ENCODE peak calls at places on chromosomes 6 and 20, in nine cellular contexts. One of them, this sample, is unnamed.

GRCh38 chr20:400451-401275 is 7.4 kb upstream of the RBCK1 start:
- DNase-seq in brain microvascular endothelial cell: no peak
- DNase-seq in stimulated activated CD4-positive, alpha-beta T cell treated with anti-CD3 and anti-CD28 coated beads, Interleukin-2, amount 100 ng/mL, for 48 hours: no peak
- DNase-seq in OCI-LY7: peak
- DNase-seq in GM03348: no peak
- DNase-seq in anterior cingulate cortex: no peak
- DNase-seq in HFF-Myc: no peak
- DNase-seq in CD8-positive, alpha-beta memory T cell: no peak
- DNase-seq in neural crest cell: no peak
- DNase-seq in this sample: no peak

GRCh38 chr20:63891061-63892002 is 3.6 kb upstream of the DNAJC5 start:
- DNase-seq in brain microvascular endothelial cell: no peak
- DNase-seq in stimulated activated CD4-positive, alpha-beta T cell treated with anti-CD3 and anti-CD28 coated beads, Interleukin-2, amount 100 ng/mL, for 48 hours: no peak
- DNase-seq in OCI-LY7: no peak
- DNase-seq in GM03348: no peak
- DNase-seq in anterior cingulate cortex: no peak
- DNase-seq in HFF-Myc: no peak
- DNase-seq in CD8-positive, alpha-beta memory T cell: no peak
- DNase-seq in neural crest cell: no peak
- DNase-seq in this sample: no peak

GRCh38 chr6:112470396-112470795 is 123.3 kb downstream of the RFPL4B start:
- DNase-seq in brain microvascular endothelial cell: no peak
- DNase-seq in stimulated activated CD4-positive, alpha-beta T cell treated with anti-CD3 and anti-CD28 coated beads, Interleukin-2, amount 100 ng/mL, for 48 hours: no peak
- DNase-seq in OCI-LY7: no peak
- DNase-seq in GM03348: no peak
- DNase-seq in anterior cingulate cortex: no peak
- DNase-seq in HFF-Myc: no peak
- DNase-seq in CD8-positive, alpha-beta memory T cell: no peak
- DNase-seq in neural crest cell: no peak
- DNase-seq in this sample: no peak

GRCh38 chr6:3337521-3338350 is 79.0 kb downstream of the PSMG4 start:
- DNase-seq in brain microvascular endothelial cell: no peak
- DNase-seq in stimulated activated CD4-positive, alpha-beta T cell treated with anti-CD3 and anti-CD28 coated beads, Interleukin-2, amount 100 ng/mL, for 48 hours: no peak
- DNase-seq in OCI-LY7: no peak
- DNase-seq in GM03348: peak
- DNase-seq in anterior cingulate cortex: no peak
- DNase-seq in HFF-Myc: no peak
- DNase-seq in CD8-positive, alpha-beta memory T cell: no peak
- DNase-seq in neural crest cell: no peak
- DNase-seq in this sample: no peak

GRCh38 chr20:62202083-62202395 is 18.0 kb downstream of the HRH3 start:
- DNase-seq in brain microvascular endothelial cell: no peak
- DNase-seq in stimulated activated CD4-positive, alpha-beta T cell treated with anti-CD3 and anti-CD28 coated beads, Interleukin-2, amount 100 ng/mL, for 48 hours: no peak
- DNase-seq in OCI-LY7: no peak
- DNase-seq in GM03348: no peak
- DNase-seq in anterior cingulate cortex: no peak
- DNase-seq in HFF-Myc: no peak
- DNase-seq in CD8-positive, alpha-beta memory T cell: peak
- DNase-seq in neural crest cell: no peak
- DNase-seq in this sample: no peak

GRCh38 chr20:57615472-57615855 is 4.8 kb downstream of the ZBP1 start:
- DNase-seq in brain microvascular endothelial cell: no peak
- DNase-seq in stimulated activated CD4-positive, alpha-beta T cell treated with anti-CD3 and anti-CD28 coated beads, Interleukin-2, amount 100 ng/mL, for 48 hours: no peak
- DNase-seq in OCI-LY7: no peak
- DNase-seq in GM03348: no peak
- DNase-seq in anterior cingulate cortex: no peak
- DNase-seq in HFF-Myc: no peak
- DNase-seq in CD8-positive, alpha-beta memory T cell: peak
- DNase-seq in neural crest cell: no peak
- DNase-seq in this sample: no peak

GRCh38 chr6:135568366-135568765 is 70.8 kb upstream of the AHI1 start:
- DNase-seq in brain microvascular endothelial cell: peak
- DNase-seq in stimulated activated CD4-positive, alpha-beta T cell treated with anti-CD3 and anti-CD28 coated beads, Interleukin-2, amount 100 ng/mL, for 48 hours: no peak
- DNase-seq in OCI-LY7: no peak
- DNase-seq in GM03348: peak
- DNase-seq in anterior cingulate cortex: no peak
- DNase-seq in HFF-Myc: peak
- DNase-seq in CD8-positive, alpha-beta memory T cell: peak
- DNase-seq in neural crest cell: no peak
- DNase-seq in this sample: no peak

GRCh38 chr20:53162251-53162835 is 190.2 kb downstream of the TSHZ2 start:
- DNase-seq in brain microvascular endothelial cell: peak
- DNase-seq in stimulated activated CD4-positive, alpha-beta T cell treated with anti-CD3 and anti-CD28 coated beads, Interleukin-2, amount 100 ng/mL, for 48 hours: no peak
- DNase-seq in OCI-LY7: peak
- DNase-seq in GM03348: peak
- DNase-seq in anterior cingulate cortex: no peak
- DNase-seq in HFF-Myc: no peak
- DNase-seq in CD8-positive, alpha-beta memory T cell: no peak
- DNase-seq in neural crest cell: peak
- DNase-seq in this sample: no peak

GRCh38 chr20:44730441-44730840 is 15.2 kb upstream of the KCNK15 start:
- DNase-seq in brain microvascular endothelial cell: peak
- DNase-seq in stimulated activated CD4-positive, alpha-beta T cell treated with anti-CD3 and anti-CD28 coated beads, Interleukin-2, amount 100 ng/mL, for 48 hours: no peak
- DNase-seq in OCI-LY7: no peak
- DNase-seq in GM03348: peak
- DNase-seq in anterior cingulate cortex: no peak
- DNase-seq in HFF-Myc: peak
- DNase-seq in CD8-positive, alpha-beta memory T cell: no peak
- DNase-seq in neural crest cell: no peak
- DNase-seq in this sample: no peak

GRCh38 chr20:50359607-50360217 is 150.5 kb upstream of the PTPN1 start:
- DNase-seq in brain microvascular endothelial cell: no peak
- DNase-seq in stimulated activated CD4-positive, alpha-beta T cell treated with anti-CD3 and anti-CD28 coated beads, Interleukin-2, amount 100 ng/mL, for 48 hours: no peak
- DNase-seq in OCI-LY7: no peak
- DNase-seq in GM03348: no peak
- DNase-seq in anterior cingulate cortex: no peak
- DNase-seq in HFF-Myc: no peak
- DNase-seq in CD8-positive, alpha-beta memory T cell: no peak
- DNase-seq in neural crest cell: no peak
- DNase-seq in this sample: no peak

GRCh38 chr6:162750776-162751175 is 23.0 kb downstream of the PACRG start:
- DNase-seq in brain microvascular endothelial cell: peak
- DNase-seq in stimulated activated CD4-positive, alpha-beta T cell treated with anti-CD3 and anti-CD28 coated beads, Interleukin-2, amount 100 ng/mL, for 48 hours: no peak
- DNase-seq in OCI-LY7: no peak
- DNase-seq in GM03348: no peak
- DNase-seq in anterior cingulate cortex: no peak
- DNase-seq in HFF-Myc: no peak
- DNase-seq in CD8-positive, alpha-beta memory T cell: no peak
- DNase-seq in neural crest cell: no peak
- DNase-seq in this sample: no peak

GRCh38 chr6:72944660-72945059 is 280.6 kb downstream of the KHDC1L start:
- DNase-seq in brain microvascular endothelial cell: no peak
- DNase-seq in stimulated activated CD4-positive, alpha-beta T cell treated with anti-CD3 and anti-CD28 coated beads, Interleukin-2, amount 100 ng/mL, for 48 hours: no peak
- DNase-seq in OCI-LY7: no peak
- DNase-seq in GM03348: peak
- DNase-seq in anterior cingulate cortex: no peak
- DNase-seq in HFF-Myc: no peak
- DNase-seq in CD8-positive, alpha-beta memory T cell: no peak
- DNase-seq in neural crest cell: no peak
- DNase-seq in this sample: no peak

GRCh38 chr6:1703091-1703855 is 93.6 kb downstream of the FOXC1 start:
- DNase-seq in brain microvascular endothelial cell: no peak
- DNase-seq in stimulated activated CD4-positive, alpha-beta T cell treated with anti-CD3 and anti-CD28 coated beads, Interleukin-2, amount 100 ng/mL, for 48 hours: no peak
- DNase-seq in OCI-LY7: no peak
- DNase-seq in GM03348: no peak
- DNase-seq in anterior cingulate cortex: no peak
- DNase-seq in HFF-Myc: no peak
- DNase-seq in CD8-positive, alpha-beta memory T cell: no peak
- DNase-seq in neural crest cell: no peak
- DNase-seq in this sample: no peak

GRCh38 chr6:99478483-99478882 is 36.7 kb downstream of the USP45 start:
- DNase-seq in brain microvascular endothelial cell: no peak
- DNase-seq in stimulated activated CD4-positive, alpha-beta T cell treated with anti-CD3 and anti-CD28 coated beads, Interleukin-2, amount 100 ng/mL, for 48 hours: no peak
- DNase-seq in OCI-LY7: no peak
- DNase-seq in GM03348: no peak
- DNase-seq in anterior cingulate cortex: no peak
- DNase-seq in HFF-Myc: no peak
- DNase-seq in CD8-positive, alpha-beta memory T cell: no peak
- DNase-seq in neural crest cell: no peak
- DNase-seq in this sample: no peak

GRCh38 chr20:31751126-31751525 is 12.0 kb downstream of the TPX2 start:
- DNase-seq in brain microvascular endothelial cell: peak
- DNase-seq in stimulated activated CD4-positive, alpha-beta T cell treated with anti-CD3 and anti-CD28 coated beads, Interleukin-2, amount 100 ng/mL, for 48 hours: no peak
- DNase-seq in OCI-LY7: no peak
- DNase-seq in GM03348: peak
- DNase-seq in anterior cingulate cortex: no peak
- DNase-seq in HFF-Myc: no peak
- DNase-seq in CD8-positive, alpha-beta memory T cell: no peak
- DNase-seq in neural crest cell: no peak
- DNase-seq in this sample: no peak

GRCh38 chr6:3205913-3206312 is 21.5 kb downstream of the TUBB2B start:
- DNase-seq in brain microvascular endothelial cell: peak
- DNase-seq in stimulated activated CD4-positive, alpha-beta T cell treated with anti-CD3 and anti-CD28 coated beads, Interleukin-2, amount 100 ng/mL, for 48 hours: no peak
- DNase-seq in OCI-LY7: no peak
- DNase-seq in GM03348: peak
- DNase-seq in anterior cingulate cortex: no peak
- DNase-seq in HFF-Myc: no peak
- DNase-seq in CD8-positive, alpha-beta memory T cell: no peak
- DNase-seq in neural crest cell: no peak
- DNase-seq in this sample: no peak

GRCh38 chr6:40630046-40630445 is 42.9 kb upstream of the LRFN2 start:
- DNase-seq in brain microvascular endothelial cell: no peak
- DNase-seq in stimulated activated CD4-positive, alpha-beta T cell treated with anti-CD3 and anti-CD28 coated beads, Interleukin-2, amount 100 ng/mL, for 48 hours: no peak
- DNase-seq in OCI-LY7: no peak
- DNase-seq in GM03348: no peak
- DNase-seq in anterior cingulate cortex: no peak
- DNase-seq in HFF-Myc: no peak
- DNase-seq in CD8-positive, alpha-beta memory T cell: no peak
- DNase-seq in neural crest cell: no peak
- DNase-seq in this sample: no peak

GRCh38 chr6:35190306-35190705 is 23.4 kb upstream of the SCUBE3 start:
- DNase-seq in brain microvascular endothelial cell: no peak
- DNase-seq in stimulated activated CD4-positive, alpha-beta T cell treated with anti-CD3 and anti-CD28 coated beads, Interleukin-2, amount 100 ng/mL, for 48 hours: no peak
- DNase-seq in OCI-LY7: no peak
- DNase-seq in GM03348: no peak
- DNase-seq in anterior cingulate cortex: no peak
- DNase-seq in HFF-Myc: no peak
- DNase-seq in CD8-positive, alpha-beta memory T cell: no peak
- DNase-seq in neural crest cell: no peak
- DNase-seq in this sample: no peak

GRCh38 chr6:139133272-139133671 is 1.6 kb upstream of the HECA start:
- DNase-seq in brain microvascular endothelial cell: no peak
- DNase-seq in stimulated activated CD4-positive, alpha-beta T cell treated with anti-CD3 and anti-CD28 coated beads, Interleukin-2, amount 100 ng/mL, for 48 hours: no peak
- DNase-seq in OCI-LY7: no peak
- DNase-seq in GM03348: no peak
- DNase-seq in anterior cingulate cortex: no peak
- DNase-seq in HFF-Myc: no peak
- DNase-seq in CD8-positive, alpha-beta memory T cell: no peak
- DNase-seq in neural crest cell: no peak
- DNase-seq in this sample: no peak

GRCh38 chr6:4351857-4352669 is 216.7 kb upstream of the ECI2 start:
- DNase-seq in brain microvascular endothelial cell: peak
- DNase-seq in stimulated activated CD4-positive, alpha-beta T cell treated with anti-CD3 and anti-CD28 coated beads, Interleukin-2, amount 100 ng/mL, for 48 hours: no peak
- DNase-seq in OCI-LY7: no peak
- DNase-seq in GM03348: peak
- DNase-seq in anterior cingulate cortex: peak
- DNase-seq in HFF-Myc: no peak
- DNase-seq in CD8-positive, alpha-beta memory T cell: no peak
- DNase-seq in neural crest cell: no peak
- DNase-seq in this sample: peak

GRCh38 chr6:99608886-99609482 is 2.4 kb downstream of the PRDM13 start:
- DNase-seq in brain microvascular endothelial cell: no peak
- DNase-seq in stimulated activated CD4-positive, alpha-beta T cell treated with anti-CD3 and anti-CD28 coated beads, Interleukin-2, amount 100 ng/mL, for 48 hours: no peak
- DNase-seq in OCI-LY7: no peak
- DNase-seq in GM03348: no peak
- DNase-seq in anterior cingulate cortex: no peak
- DNase-seq in HFF-Myc: no peak
- DNase-seq in CD8-positive, alpha-beta memory T cell: no peak
- DNase-seq in neural crest cell: no peak
- DNase-seq in this sample: no peak

GRCh38 chr20:19922716-19923115 is 94.4 kb upstream of the NAA20 start:
- DNase-seq in brain microvascular endothelial cell: no peak
- DNase-seq in stimulated activated CD4-positive, alpha-beta T cell treated with anti-CD3 and anti-CD28 coated beads, Interleukin-2, amount 100 ng/mL, for 48 hours: no peak
- DNase-seq in OCI-LY7: no peak
- DNase-seq in GM03348: no peak
- DNase-seq in anterior cingulate cortex: no peak
- DNase-seq in HFF-Myc: no peak
- DNase-seq in CD8-positive, alpha-beta memory T cell: no peak
- DNase-seq in neural crest cell: no peak
- DNase-seq in this sample: no peak